ENCODE peak calls at places on chromosomes 3 and 15, in nine cellular contexts. One of them, this sample, is unnamed.

GRCh38 chr3:63674586-63674985 is 22.1 kb downstream of the SNTN start:
- DNase-seq in Jurkat, Clone E6-1: no peak
- DNase-seq in stimulated activated CD4-positive, alpha-beta T cell treated with anti-CD3 and anti-CD28 coated beads, Interleukin-2, amount 100 ng/mL, for 48 hours: no peak
- DNase-seq in GM10248: no peak
- DNase-seq in HEK293T: no peak
- DNase-seq in HT-29: no peak
- DNase-seq in stimulated activated naive CD8-positive, alpha-beta T cell treated with anti-CD3 and anti-CD28 coated beads, Interleukin-15, amount 100 ng/mL, for 72 hours: no peak
- DNase-seq in RKO: no peak
- DNase-seq in heart right ventricle: no peak
- DNase-seq in this sample: no peak

GRCh38 chr3:196341142-196341541 is 3.0 kb upstream of the TM4SF19 start:
- DNase-seq in stimulated activated naive CD8-positive, alpha-beta T cell treated with anti-CD3 and anti-CD28 coated beads, Interleukin-15, amount 100 ng/mL, for 72 hours: no peak
- DNase-seq in stimulated activated CD4-positive, alpha-beta T cell treated with anti-CD3 and anti-CD28 coated beads, Interleukin-2, amount 100 ng/mL, for 48 hours: no peak
- DNase-seq in HT-29: no peak
- DNase-seq in GM10248: no peak
- DNase-seq in HEK293T: no peak
- DNase-seq in RKO: peak; percentile 89
- DNase-seq in Jurkat, Clone E6-1: no peak
- DNase-seq in heart right ventricle: no peak
- DNase-seq in this sample: no peak

GRCh38 chr15:44883219-44883900 is 73.1 kb upstream of the TERB2 start:
- DNase-seq in stimulated activated CD4-positive, alpha-beta T cell treated with anti-CD3 and anti-CD28 coated beads, Interleukin-2, amount 100 ng/mL, for 48 hours: no peak
- DNase-seq in RKO: no peak
- DNase-seq in HT-29: no peak
- DNase-seq in stimulated activated naive CD8-positive, alpha-beta T cell treated with anti-CD3 and anti-CD28 coated beads, Interleukin-15, amount 100 ng/mL, for 72 hours: no peak
- DNase-seq in Jurkat, Clone E6-1: no peak
- DNase-seq in HEK293T: no peak
- DNase-seq in heart right ventricle: no peak
- DNase-seq in GM10248: no peak
- DNase-seq in this sample: no peak

GRCh38 chr3:197367081-197367780 is 68.8 kb upstream of the DLG1 start:
- DNase-seq in stimulated activated CD4-positive, alpha-beta T cell treated with anti-CD3 and anti-CD28 coated beads, Interleukin-2, amount 100 ng/mL, for 48 hours: no peak
- DNase-seq in RKO: no peak
- DNase-seq in GM10248: no peak
- DNase-seq in heart right ventricle: no peak
- DNase-seq in stimulated activated naive CD8-positive, alpha-beta T cell treated with anti-CD3 and anti-CD28 coated beads, Interleukin-15, amount 100 ng/mL, for 72 hours: no peak
- DNase-seq in Jurkat, Clone E6-1: no peak
- DNase-seq in HEK293T: no peak
- DNase-seq in HT-29: no peak
- DNase-seq in this sample: peak; percentile 97

GRCh38 chr3:12996181-12996506 is 77.1 kb downstream of the IQSEC1 start:
- DNase-seq in heart right ventricle: no peak
- DNase-seq in GM10248: no peak
- DNase-seq in stimulated activated naive CD8-positive, alpha-beta T cell treated with anti-CD3 and anti-CD28 coated beads, Interleukin-15, amount 100 ng/mL, for 72 hours: no peak
- DNase-seq in HEK293T: no peak
- DNase-seq in HT-29: no peak
- DNase-seq in Jurkat, Clone E6-1: no peak
- DNase-seq in RKO: no peak
- DNase-seq in stimulated activated CD4-positive, alpha-beta T cell treated with anti-CD3 and anti-CD28 coated beads, Interleukin-2, amount 100 ng/mL, for 48 hours: no peak
- DNase-seq in this sample: no peak

GRCh38 chr3:140974900-140975299 is 33.3 kb downstream of the SLC25A36 start:
- DNase-seq in GM10248: no peak
- DNase-seq in stimulated activated naive CD8-positive, alpha-beta T cell treated with anti-CD3 and anti-CD28 coated beads, Interleukin-15, amount 100 ng/mL, for 72 hours: no peak
- DNase-seq in Jurkat, Clone E6-1: no peak
- DNase-seq in HEK293T: no peak
- DNase-seq in stimulated activated CD4-positive, alpha-beta T cell treated with anti-CD3 and anti-CD28 coated beads, Interleukin-2, amount 100 ng/mL, for 48 hours: no peak
- DNase-seq in RKO: no peak
- DNase-seq in heart right ventricle: no peak
- DNase-seq in HT-29: no peak
- DNase-seq in this sample: no peak

GRCh38 chr15:37865687-37866086 is 68.8 kb upstream of the TMCO5A start:
- DNase-seq in RKO: no peak
- DNase-seq in stimulated activated naive CD8-positive, alpha-beta T cell treated with anti-CD3 and anti-CD28 coated beads, Interleukin-15, amount 100 ng/mL, for 72 hours: no peak
- DNase-seq in Jurkat, Clone E6-1: no peak
- DNase-seq in HEK293T: no peak
- DNase-seq in heart right ventricle: no peak
- DNase-seq in stimulated activated CD4-positive, alpha-beta T cell treated with anti-CD3 and anti-CD28 coated beads, Interleukin-2, amount 100 ng/mL, for 48 hours: no peak
- DNase-seq in GM10248: no peak
- DNase-seq in HT-29: no peak
- DNase-seq in this sample: no peak

GRCh38 chr3:116391296-116392201 is 53.7 kb downstream of the LSAMP start:
- DNase-seq in heart right ventricle: no peak
- DNase-seq in Jurkat, Clone E6-1: no peak
- DNase-seq in stimulated activated CD4-positive, alpha-beta T cell treated with anti-CD3 and anti-CD28 coated beads, Interleukin-2, amount 100 ng/mL, for 48 hours: no peak
- DNase-seq in HT-29: no peak
- DNase-seq in RKO: no peak
- DNase-seq in HEK293T: no peak
- DNase-seq in stimulated activated naive CD8-positive, alpha-beta T cell treated with anti-CD3 and anti-CD28 coated beads, Interleukin-15, amount 100 ng/mL, for 72 hours: no peak
- DNase-seq in GM10248: no peak
- DNase-seq in this sample: no peak

GRCh38 chr3:194025119-194025518 is 110.8 kb upstream of the HES1 start:
- DNase-seq in stimulated activated naive CD8-positive, alpha-beta T cell treated with anti-CD3 and anti-CD28 coated beads, Interleukin-15, amount 100 ng/mL, for 72 hours: no peak
- DNase-seq in heart right ventricle: no peak
- DNase-seq in HT-29: no peak
- DNase-seq in stimulated activated CD4-positive, alpha-beta T cell treated with anti-CD3 and anti-CD28 coated beads, Interleukin-2, amount 100 ng/mL, for 48 hours: no peak
- DNase-seq in RKO: no peak
- DNase-seq in HEK293T: no peak
- DNase-seq in Jurkat, Clone E6-1: no peak
- DNase-seq in GM10248: no peak
- DNase-seq in this sample: no peak

GRCh38 chr3:25897019-25897418 is 107.1 kb downstream of the OXSM start:
- DNase-seq in HT-29: peak; percentile 28
- DNase-seq in GM10248: peak; percentile 70
- DNase-seq in HEK293T: peak; percentile 56
- DNase-seq in RKO: peak; percentile 21
- DNase-seq in stimulated activated CD4-positive, alpha-beta T cell treated with anti-CD3 and anti-CD28 coated beads, Interleukin-2, amount 100 ng/mL, for 48 hours: no peak
- DNase-seq in Jurkat, Clone E6-1: peak; percentile 45
- DNase-seq in heart right ventricle: no peak
- DNase-seq in stimulated activated naive CD8-positive, alpha-beta T cell treated with anti-CD3 and anti-CD28 coated beads, Interleukin-15, amount 100 ng/mL, for 72 hours: no peak
- DNase-seq in this sample: no peak

GRCh38 chr3:139772539-139773500 is 95.0 kb upstream of the NMNAT3 start:
- DNase-seq in HEK293T: no peak
- DNase-seq in stimulated activated CD4-positive, alpha-beta T cell treated with anti-CD3 and anti-CD28 coated beads, Interleukin-2, amount 100 ng/mL, for 48 hours: no peak
- DNase-seq in heart right ventricle: no peak
- DNase-seq in GM10248: no peak
- DNase-seq in stimulated activated naive CD8-positive, alpha-beta T cell treated with anti-CD3 and anti-CD28 coated beads, Interleukin-15, amount 100 ng/mL, for 72 hours: no peak
- DNase-seq in Jurkat, Clone E6-1: no peak
- DNase-seq in HT-29: no peak
- DNase-seq in RKO: peak; percentile 14
- DNase-seq in this sample: no peak

GRCh38 chr3:150177673-150178378 is 207.1 kb upstream of the PFN2 start:
- DNase-seq in GM10248: no peak
- DNase-seq in RKO: peak; percentile 68
- DNase-seq in Jurkat, Clone E6-1: no peak
- DNase-seq in heart right ventricle: no peak
- DNase-seq in HT-29: no peak
- DNase-seq in stimulated activated naive CD8-positive, alpha-beta T cell treated with anti-CD3 and anti-CD28 coated beads, Interleukin-15, amount 100 ng/mL, for 72 hours: no peak
- DNase-seq in HEK293T: no peak
- DNase-seq in stimulated activated CD4-positive, alpha-beta T cell treated with anti-CD3 and anti-CD28 coated beads, Interleukin-2, amount 100 ng/mL, for 48 hours: no peak
- DNase-seq in this sample: no peak

GRCh38 chr3:97901327-97902295 is 70.6 kb downstream of the RIOX2 start:
- DNase-seq in RKO: no peak
- DNase-seq in stimulated activated naive CD8-positive, alpha-beta T cell treated with anti-CD3 and anti-CD28 coated beads, Interleukin-15, amount 100 ng/mL, for 72 hours: no peak
- DNase-seq in stimulated activated CD4-positive, alpha-beta T cell treated with anti-CD3 and anti-CD28 coated beads, Interleukin-2, amount 100 ng/mL, for 48 hours: no peak
- DNase-seq in heart right ventricle: peak; percentile 22
- DNase-seq in HEK293T: no peak
- DNase-seq in HT-29: peak; percentile 43
- DNase-seq in Jurkat, Clone E6-1: no peak
- DNase-seq in GM10248: no peak
- DNase-seq in this sample: no peak

GRCh38 chr15:99306694-99307338 is 55.5 kb downstream of the LRRC28 start:
- DNase-seq in Jurkat, Clone E6-1: no peak
- DNase-seq in stimulated activated naive CD8-positive, alpha-beta T cell treated with anti-CD3 and anti-CD28 coated beads, Interleukin-15, amount 100 ng/mL, for 72 hours: no peak
- DNase-seq in heart right ventricle: peak; percentile 38
- DNase-seq in GM10248: no peak
- DNase-seq in stimulated activated CD4-positive, alpha-beta T cell treated with anti-CD3 and anti-CD28 coated beads, Interleukin-2, amount 100 ng/mL, for 48 hours: no peak
- DNase-seq in HT-29: no peak
- DNase-seq in RKO: no peak
- DNase-seq in HEK293T: peak; percentile 33
- DNase-seq in this sample: no peak

GRCh38 chr3:136694321-136694720 is 57.9 kb downstream of the STAG1 start:
- DNase-seq in HEK293T: no peak
- DNase-seq in stimulated activated naive CD8-positive, alpha-beta T cell treated with anti-CD3 and anti-CD28 coated beads, Interleukin-15, amount 100 ng/mL, for 72 hours: no peak
- DNase-seq in heart right ventricle: no peak
- DNase-seq in Jurkat, Clone E6-1: peak; percentile 44
- DNase-seq in GM10248: no peak
- DNase-seq in stimulated activated CD4-positive, alpha-beta T cell treated with anti-CD3 and anti-CD28 coated beads, Interleukin-2, amount 100 ng/mL, for 48 hours: no peak
- DNase-seq in HT-29: no peak
- DNase-seq in RKO: no peak
- DNase-seq in this sample: no peak

GRCh38 chr3:171874251-171874679 is 31.1 kb downstream of the TMEM212 start:
- DNase-seq in HEK293T: peak; percentile 23
- DNase-seq in stimulated activated naive CD8-positive, alpha-beta T cell treated with anti-CD3 and anti-CD28 coated beads, Interleukin-15, amount 100 ng/mL, for 72 hours: no peak
- DNase-seq in Jurkat, Clone E6-1: no peak
- DNase-seq in GM10248: no peak
- DNase-seq in HT-29: no peak
- DNase-seq in RKO: no peak
- DNase-seq in stimulated activated CD4-positive, alpha-beta T cell treated with anti-CD3 and anti-CD28 coated beads, Interleukin-2, amount 100 ng/mL, for 48 hours: no peak
- DNase-seq in heart right ventricle: no peak
- DNase-seq in this sample: no peak

GRCh38 chr3:78754066-78754743 is 1013.6 kb downstream of the ROBO1 start:
- DNase-seq in RKO: no peak
- DNase-seq in heart right ventricle: no peak
- DNase-seq in stimulated activated CD4-positive, alpha-beta T cell treated with anti-CD3 and anti-CD28 coated beads, Interleukin-2, amount 100 ng/mL, for 48 hours: no peak
- DNase-seq in HEK293T: no peak
- DNase-seq in GM10248: no peak
- DNase-seq in HT-29: no peak
- DNase-seq in Jurkat, Clone E6-1: no peak
- DNase-seq in stimulated activated naive CD8-positive, alpha-beta T cell treated with anti-CD3 and anti-CD28 coated beads, Interleukin-15, amount 100 ng/mL, for 72 hours: no peak
- DNase-seq in this sample: no peak

GRCh38 chr15:70059476-70060213 is 38.1 kb downstream of the TLE3 start:
- DNase-seq in GM10248: no peak
- DNase-seq in RKO: no peak
- DNase-seq in HT-29: no peak
- DNase-seq in Jurkat, Clone E6-1: no peak
- DNase-seq in HEK293T: no peak
- DNase-seq in stimulated activated CD4-positive, alpha-beta T cell treated with anti-CD3 and anti-CD28 coated beads, Interleukin-2, amount 100 ng/mL, for 48 hours: no peak
- DNase-seq in stimulated activated naive CD8-positive, alpha-beta T cell treated with anti-CD3 and anti-CD28 coated beads, Interleukin-15, amount 100 ng/mL, for 72 hours: no peak
- DNase-seq in heart right ventricle: no peak
- DNase-seq in this sample: peak; percentile 70

GRCh38 chr3:122754867-122755835 is 38.5 kb downstream of the HSPBAP1 start:
- DNase-seq in heart right ventricle: no peak
- DNase-seq in HEK293T: peak; percentile 64
- DNase-seq in GM10248: peak; percentile 58
- DNase-seq in stimulated activated CD4-positive, alpha-beta T cell treated with anti-CD3 and anti-CD28 coated beads, Interleukin-2, amount 100 ng/mL, for 48 hours: peak; percentile 2
- DNase-seq in RKO: peak; percentile 27
- DNase-seq in Jurkat, Clone E6-1: peak; percentile 51
- DNase-seq in stimulated activated naive CD8-positive, alpha-beta T cell treated with anti-CD3 and anti-CD28 coated beads, Interleukin-15, amount 100 ng/mL, for 72 hours: peak; percentile 22
- DNase-seq in HT-29: peak; percentile 79
- DNase-seq in this sample: no peak

GRCh38 chr3:97821413-97821809 is 400 bp upstream of the CRYBG3 start:
- DNase-seq in stimulated activated CD4-positive, alpha-beta T cell treated with anti-CD3 and anti-CD28 coated beads, Interleukin-2, amount 100 ng/mL, for 48 hours: no peak
- DNase-seq in Jurkat, Clone E6-1: peak; percentile 23
- DNase-seq in GM10248: peak; percentile 26
- DNase-seq in RKO: no peak
- DNase-seq in heart right ventricle: peak; percentile 39
- DNase-seq in stimulated activated naive CD8-positive, alpha-beta T cell treated with anti-CD3 and anti-CD28 coated beads, Interleukin-15, amount 100 ng/mL, for 72 hours: no peak
- DNase-seq in HT-29: no peak
- DNase-seq in HEK293T: peak; percentile 23
- DNase-seq in this sample: no peak

GRCh38 chr15:78075490-78076230 is 1.9 kb downstream of the TBC1D2B start:
- DNase-seq in stimulated activated CD4-positive, alpha-beta T cell treated with anti-CD3 and anti-CD28 coated beads, Interleukin-2, amount 100 ng/mL, for 48 hours: no peak
- DNase-seq in HEK293T: peak; percentile 76
- DNase-seq in HT-29: peak; percentile 82
- DNase-seq in GM10248: no peak
- DNase-seq in RKO: peak; percentile 54
- DNase-seq in heart right ventricle: no peak
- DNase-seq in Jurkat, Clone E6-1: no peak
- DNase-seq in stimulated activated naive CD8-positive, alpha-beta T cell treated with anti-CD3 and anti-CD28 coated beads, Interleukin-15, amount 100 ng/mL, for 72 hours: no peak
- DNase-seq in this sample: no peak

GRCh38 chr3:159806412-159806811 is 182.2 kb upstream of the IL12A start:
- DNase-seq in RKO: no peak
- DNase-seq in stimulated activated CD4-positive, alpha-beta T cell treated with anti-CD3 and anti-CD28 coated beads, Interleukin-2, amount 100 ng/mL, for 48 hours: no peak
- DNase-seq in stimulated activated naive CD8-positive, alpha-beta T cell treated with anti-CD3 and anti-CD28 coated beads, Interleukin-15, amount 100 ng/mL, for 72 hours: no peak
- DNase-seq in HEK293T: no peak
- DNase-seq in HT-29: no peak
- DNase-seq in Jurkat, Clone E6-1: no peak
- DNase-seq in GM10248: no peak
- DNase-seq in heart right ventricle: peak; percentile 69
- DNase-seq in this sample: no peak

GRCh38 chr3:98038241-98038640 is 3.1 kb upstream of the GABRR3 start:
- DNase-seq in RKO: no peak
- DNase-seq in stimulated activated CD4-positive, alpha-beta T cell treated with anti-CD3 and anti-CD28 coated beads, Interleukin-2, amount 100 ng/mL, for 48 hours: no peak
- DNase-seq in HT-29: no peak
- DNase-seq in Jurkat, Clone E6-1: no peak
- DNase-seq in HEK293T: no peak
- DNase-seq in GM10248: no peak
- DNase-seq in stimulated activated naive CD8-positive, alpha-beta T cell treated with anti-CD3 and anti-CD28 coated beads, Interleukin-15, amount 100 ng/mL, for 72 hours: no peak
- DNase-seq in heart right ventricle: no peak
- DNase-seq in this sample: no peak

GRCh38 chr3:188218571-188218970 is 64.6 kb downstream of the LPP start:
- DNase-seq in heart right ventricle: no peak
- DNase-seq in GM10248: no peak
- DNase-seq in RKO: no peak
- DNase-seq in HEK293T: no peak
- DNase-seq in HT-29: no peak
- DNase-seq in stimulated activated CD4-positive, alpha-beta T cell treated with anti-CD3 and anti-CD28 coated beads, Interleukin-2, amount 100 ng/mL, for 48 hours: no peak
- DNase-seq in Jurkat, Clone E6-1: no peak
- DNase-seq in stimulated activated naive CD8-positive, alpha-beta T cell treated with anti-CD3 and anti-CD28 coated beads, Interleukin-15, amount 100 ng/mL, for 72 hours: no peak
- DNase-seq in this sample: no peak

GRCh38 chr15:60116456-60117089 is 112.5 kb downstream of the FOXB1 start:
- DNase-seq in Jurkat, Clone E6-1: no peak
- DNase-seq in GM10248: no peak
- DNase-seq in stimulated activated naive CD8-positive, alpha-beta T cell treated with anti-CD3 and anti-CD28 coated beads, Interleukin-15, amount 100 ng/mL, for 72 hours: no peak
- DNase-seq in HT-29: no peak
- DNase-seq in heart right ventricle: no peak
- DNase-seq in stimulated activated CD4-positive, alpha-beta T cell treated with anti-CD3 and anti-CD28 coated beads, Interleukin-2, amount 100 ng/mL, for 48 hours: no peak
- DNase-seq in RKO: no peak
- DNase-seq in HEK293T: no peak
- DNase-seq in this sample: no peak

GRCh38 chr3:184874709-184875644 is 63.0 kb downstream of the VPS8 start:
- DNase-seq in Jurkat, Clone E6-1: peak; percentile 27
- DNase-seq in stimulated activated naive CD8-positive, alpha-beta T cell treated with anti-CD3 and anti-CD28 coated beads, Interleukin-15, amount 100 ng/mL, for 72 hours: peak; percentile 18
- DNase-seq in HEK293T: peak; percentile 12
- DNase-seq in RKO: peak; percentile 52
- DNase-seq in stimulated activated CD4-positive, alpha-beta T cell treated with anti-CD3 and anti-CD28 coated beads, Interleukin-2, amount 100 ng/mL, for 48 hours: peak; percentile 2
- DNase-seq in heart right ventricle: peak; percentile 10
- DNase-seq in HT-29: peak; percentile 61
- DNase-seq in GM10248: peak; percentile 28
- DNase-seq in this sample: no peak

GRCh38 chr3:62502315-62503300 is 129.3 kb upstream of the FEZF2 start:
- DNase-seq in HEK293T: no peak
- DNase-seq in stimulated activated naive CD8-positive, alpha-beta T cell treated with anti-CD3 and anti-CD28 coated beads, Interleukin-15, amount 100 ng/mL, for 72 hours: no peak
- DNase-seq in HT-29: no peak
- DNase-seq in stimulated activated CD4-positive, alpha-beta T cell treated with anti-CD3 and anti-CD28 coated beads, Interleukin-2, amount 100 ng/mL, for 48 hours: no peak
- DNase-seq in GM10248: no peak
- DNase-seq in heart right ventricle: no peak
- DNase-seq in Jurkat, Clone E6-1: no peak
- DNase-seq in RKO: no peak
- DNase-seq in this sample: no peak

GRCh38 chr15:61764981-61765380 is 295.3 kb downstream of the VPS13C start:
- DNase-seq in Jurkat, Clone E6-1: no peak
- DNase-seq in heart right ventricle: no peak
- DNase-seq in GM10248: no peak
- DNase-seq in stimulated activated naive CD8-positive, alpha-beta T cell treated with anti-CD3 and anti-CD28 coated beads, Interleukin-15, amount 100 ng/mL, for 72 hours: no peak
- DNase-seq in HT-29: no peak
- DNase-seq in HEK293T: no peak
- DNase-seq in stimulated activated CD4-positive, alpha-beta T cell treated with anti-CD3 and anti-CD28 coated beads, Interleukin-2, amount 100 ng/mL, for 48 hours: no peak
- DNase-seq in RKO: no peak
- DNase-seq in this sample: no peak

GRCh38 chr15:68584704-68585573 is 6.1 kb downstream of the CORO2B start:
- DNase-seq in Jurkat, Clone E6-1: no peak
- DNase-seq in HEK293T: no peak
- DNase-seq in heart right ventricle: no peak
- DNase-seq in GM10248: no peak
- DNase-seq in HT-29: no peak
- DNase-seq in stimulated activated CD4-positive, alpha-beta T cell treated with anti-CD3 and anti-CD28 coated beads, Interleukin-2, amount 100 ng/mL, for 48 hours: no peak
- DNase-seq in RKO: no peak
- DNase-seq in stimulated activated naive CD8-positive, alpha-beta T cell treated with anti-CD3 and anti-CD28 coated beads, Interleukin-15, amount 100 ng/mL, for 72 hours: no peak
- DNase-seq in this sample: no peak

GRCh38 chr15:48851956-48852355 is 26.0 kb upstream of the EID1 start:
- DNase-seq in RKO: no peak
- DNase-seq in HT-29: no peak
- DNase-seq in Jurkat, Clone E6-1: no peak
- DNase-seq in stimulated activated naive CD8-positive, alpha-beta T cell treated with anti-CD3 and anti-CD28 coated beads, Interleukin-15, amount 100 ng/mL, for 72 hours: no peak
- DNase-seq in heart right ventricle: no peak
- DNase-seq in GM10248: no peak
- DNase-seq in HEK293T: no peak
- DNase-seq in stimulated activated CD4-positive, alpha-beta T cell treated with anti-CD3 and anti-CD28 coated beads, Interleukin-2, amount 100 ng/mL, for 48 hours: no peak
- DNase-seq in this sample: no peak

GRCh38 chr15:101020945-101021344 is 101.8 kb downstream of the LRRK1 start:
- DNase-seq in heart right ventricle: peak; percentile 2
- DNase-seq in Jurkat, Clone E6-1: no peak
- DNase-seq in HEK293T: no peak
- DNase-seq in stimulated activated naive CD8-positive, alpha-beta T cell treated with anti-CD3 and anti-CD28 coated beads, Interleukin-15, amount 100 ng/mL, for 72 hours: no peak
- DNase-seq in GM10248: no peak
- DNase-seq in RKO: no peak
- DNase-seq in stimulated activated CD4-positive, alpha-beta T cell treated with anti-CD3 and anti-CD28 coated beads, Interleukin-2, amount 100 ng/mL, for 48 hours: no peak
- DNase-seq in HT-29: no peak
- DNase-seq in this sample: peak; percentile 51